ENCODE peak calls at places on chromosomes 7 and 10, in seven cellular contexts. X is heart left ventricle, Y is IMR-90, Q is GM12878, E is testis, Z is BE2C, K is H9. R is an unnamed sample.
A peak's percentile ranks its signal among the peaks of the same experiment; 100 is the strongest.

GRCh38 chr7:937851-938484 is 16.5 kb downstream of the ADAP1 start:
- DNase-seq in E (no peak), Q (no peak), Z (peak; percentile 4), X (no peak), Y (no peak), K (no peak), R (no peak)

GRCh38 chr10:117723343-117723742 is 180.8 kb downstream of the EMX2 start:
- DNase-seq in X (no peak), Y (no peak), K (no peak), Q (no peak), E (no peak), Z (no peak), R (no peak)

GRCh38 chr7:26696978-26697377 is 167.4 kb downstream of the SKAP2 start:
- DNase-seq in Y (no peak), X (no peak), K (no peak), E (no peak), Z (no peak), Q (no peak), R (no peak)

GRCh38 chr7:76372984-76373833 is 14.4 kb upstream of the YWHAG start:
- DNase-seq in E (peak; percentile 71), Z (no peak), X (peak; percentile 25), Y (peak; percentile 83), Q (no peak), K (no peak), R (no peak)

GRCh38 chr10:113169853-113170455 is 219.9 kb downstream of the TCF7L2 start:
- DNase-seq in X (no peak), K (no peak), Q (peak; percentile 62), Z (peak; percentile 36), Y (no peak), E (no peak), R (no peak)

GRCh38 chr10:72126184-72126871 is 38.0 kb upstream of the SPOCK2 start:
- DNase-seq in Q (no peak), X (no peak), Z (no peak), K (no peak), E (no peak), Y (peak; percentile 75), R (no peak)

GRCh38 chr10:69650589-69651261 is 20.7 kb downstream of the FAM241B start:
- DNase-seq in Q (no peak), Z (no peak), Y (no peak), X (no peak), E (no peak), K (no peak), R (no peak)

GRCh38 chr10:114876602-114877300 is 55.2 kb downstream of the FHIP2A start:
- DNase-seq in Q (peak; percentile 8), E (peak; percentile 83), X (peak; percentile 76), Y (peak; percentile 58), K (peak; percentile 85), Z (peak; percentile 84), R (no peak)

GRCh38 chr7:91941450-91941849 is 788 bp downstream of the AKAP9 start:
- DNase-seq in Y (peak; percentile 18), E (peak; percentile 62), Q (no peak), K (peak; percentile 31), Z (peak; percentile 27), X (no peak), R (no peak)

GRCh38 chr7:96084880-96085551 is 236.9 kb downstream of the SLC25A13 start:
- DNase-seq in K (no peak), Y (peak; percentile 68), Z (no peak), E (no peak), X (no peak), Q (no peak), R (no peak)

GRCh38 chr10:131219955-131220489 is 91.5 kb downstream of the TCERG1L start:
- DNase-seq in Q (no peak), E (no peak), X (peak; percentile 46), K (no peak), Y (no peak), Z (no peak), R (no peak)

GRCh38 chr7:149736478-149737360 is 36.7 kb downstream of the ZNF467 start:
- DNase-seq in Y (no peak), Z (no peak), X (no peak), K (no peak), Q (no peak), E (no peak), R (no peak)

GRCh38 chr7:50728184-50728583 is 54.5 kb downstream of the GRB10 start:
- DNase-seq in X (no peak), Q (no peak), E (no peak), Z (no peak), K (no peak), Y (peak; percentile 63), R (no peak)

GRCh38 chr7:106068538-106068961 is 43.6 kb downstream of the SYPL1 start:
- DNase-seq in E (no peak), X (no peak), K (no peak), Y (no peak), Q (no peak), Z (no peak), R (peak; percentile 89)

GRCh38 chr7:85172530-85172941 is 14.3 kb downstream of the SEMA3D start:
- DNase-seq in Z (no peak), X (no peak), E (no peak), K (no peak), Q (no peak), Y (peak; percentile 90), R (no peak)

GRCh38 chr7:92448185-92448747 is 984 bp downstream of the GATAD1 start:
- DNase-seq in K (no peak), X (no peak), Y (peak; percentile 46), Z (peak; percentile 31), E (peak; percentile 81), Q (peak; percentile 48), R (no peak)

GRCh38 chr10:123236122-123236521 is 81.9 kb downstream of the BUB3 start:
- DNase-seq in Z (peak; percentile 69), Q (no peak), K (no peak), X (no peak), E (no peak), Y (no peak), R (no peak)

DNA sequence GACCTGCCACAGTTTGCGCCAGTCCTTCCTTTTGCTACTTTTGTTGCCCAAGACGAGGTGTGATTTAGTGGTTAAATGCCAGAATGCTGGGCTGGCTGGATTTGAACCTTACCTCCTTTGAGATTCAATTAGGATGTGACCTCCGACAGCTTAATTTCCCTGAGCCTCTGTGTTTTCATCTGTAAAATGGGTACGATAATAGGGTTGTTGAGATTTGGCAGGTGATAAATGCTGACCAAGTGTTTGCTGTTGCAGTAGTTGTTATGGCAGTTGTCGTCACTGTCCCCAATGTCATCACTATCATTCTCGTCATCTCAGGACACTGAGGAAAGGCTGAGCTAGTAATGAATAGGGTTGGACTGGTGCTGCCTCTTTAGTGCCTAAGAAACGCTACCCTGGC is 61.1 kb downstream of the GRK5 start:
- DNase-seq in E (no peak), Q (no peak), K (no peak), X (no peak), Z (no peak), Y (no peak), R (no peak)
- H3K4me1 ChIP-seq in E (peaks cover 4% of the 10 kb centered on the region), Q (peaks cover 36% of the 10 kb centered on the region), K (peaks cover 1% of the 10 kb centered on the region), X (peaks cover 79% of the 10 kb centered on the region), Z (no peaks in the 10 kb centered on the region), Y (peaks cover 45% of the 10 kb centered on the region), R (peaks cover 77% of the 10 kb centered on the region)

GRCh38 chr7:116709336-116709735 is 37.3 kb downstream of the MET start:
- DNase-seq in E (no peak), X (no peak), K (no peak), Z (no peak), Y (no peak), Q (no peak), R (no peak)

GRCh38 chr7:116708861-116709260 is 36.9 kb downstream of the MET start:
- DNase-seq in Y (no peak), E (no peak), X (no peak), Q (no peak), K (no peak), Z (no peak), R (no peak)

GRCh38 chr7:116707289-116707688 is 35.3 kb downstream of the MET start:
- DNase-seq in Y (no peak), Z (no peak), K (no peak), E (no peak), Q (no peak), X (no peak), R (no peak)

GRCh38 chr7:116706668-116707126 is 34.7 kb downstream of the MET start:
- DNase-seq in Q (no peak), X (no peak), Z (no peak), Y (no peak), E (no peak), K (no peak), R (no peak)

DNA sequence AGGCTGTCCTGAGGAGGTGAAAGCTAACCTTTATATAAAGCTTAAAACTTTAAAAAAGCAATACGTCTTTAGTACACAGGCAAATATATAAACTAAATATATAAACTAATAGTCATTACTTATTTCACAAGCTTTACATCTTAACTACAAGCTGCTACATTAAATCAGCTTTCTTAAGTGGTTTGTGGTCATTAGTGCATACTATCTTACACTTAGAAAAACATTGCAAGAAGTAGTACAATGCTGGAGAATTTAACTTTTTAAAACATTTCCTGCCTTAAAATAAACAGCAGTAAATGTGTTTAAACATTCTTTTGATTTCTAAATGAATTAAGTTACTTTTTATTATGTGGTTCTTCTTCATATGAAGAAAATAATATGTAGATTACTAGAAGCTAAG is 36.3 kb downstream of the MET start:
- DNase-seq in Z (no peak), K (no peak), Y (no peak), Q (no peak), E (no peak), X (no peak), R (no peak)
- H3K4me1 ChIP-seq in Z (no peaks in the 10 kb centered on the region), K (peaks cover 2% of the 10 kb centered on the region), Y (peaks cover 4% of the 10 kb centered on the region), Q (no peaks in the 10 kb centered on the region), E (no peaks in the 10 kb centered on the region), X (no peaks in the 10 kb centered on the region), R (no peaks in the 10 kb centered on the region)

DNA sequence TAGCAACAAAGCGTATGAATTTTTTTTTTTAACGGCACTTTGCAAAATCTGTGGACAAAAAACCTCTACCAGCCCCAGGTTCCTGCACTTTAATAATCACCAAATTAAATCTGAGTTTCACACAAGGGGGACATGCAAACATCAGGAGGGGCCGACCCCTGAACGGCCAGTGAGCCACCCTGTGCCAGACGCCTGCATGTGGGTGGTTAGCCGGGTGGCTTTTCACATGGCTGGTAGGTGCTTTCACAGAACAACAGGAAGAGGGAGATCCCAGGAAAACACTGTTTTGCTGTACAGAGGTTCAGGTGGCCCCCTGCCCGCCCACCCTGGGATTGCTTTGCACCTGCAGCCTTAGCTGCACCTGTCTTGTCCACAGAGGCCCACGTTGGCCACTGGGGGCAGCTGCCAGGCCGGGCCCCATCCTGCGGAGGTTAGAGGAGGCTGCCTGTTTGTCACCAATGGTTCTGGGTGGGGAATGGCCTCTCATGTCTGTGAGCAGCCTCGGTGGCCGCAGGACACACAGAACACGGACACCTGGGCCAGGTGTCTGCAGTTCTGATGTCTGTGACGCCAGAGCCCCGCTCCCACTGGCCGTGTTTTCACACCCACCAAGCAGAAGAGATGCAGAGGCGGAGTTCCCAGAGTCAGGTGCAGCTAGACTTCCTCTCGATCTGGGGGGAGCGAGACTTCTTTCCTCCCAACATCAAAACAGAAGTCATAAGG is 107.7 kb downstream of the FAM53B start:
- DNase-seq in K (no peak), Q (no peak), X (no peak), Z (no peak), Y (no peak), E (no peak), R (no peak)
- H3K4me1 ChIP-seq in K (no peaks in the 10 kb centered on the region), Q (peaks cover 16% of the 10 kb centered on the region), X (peaks cover 74% of the 10 kb centered on the region), Z (peaks cover 9% of the 10 kb centered on the region), Y (peaks cover 7% of the 10 kb centered on the region), E (peaks cover 45% of the 10 kb centered on the region), R (peaks cover 62% of the 10 kb centered on the region)

DNA sequence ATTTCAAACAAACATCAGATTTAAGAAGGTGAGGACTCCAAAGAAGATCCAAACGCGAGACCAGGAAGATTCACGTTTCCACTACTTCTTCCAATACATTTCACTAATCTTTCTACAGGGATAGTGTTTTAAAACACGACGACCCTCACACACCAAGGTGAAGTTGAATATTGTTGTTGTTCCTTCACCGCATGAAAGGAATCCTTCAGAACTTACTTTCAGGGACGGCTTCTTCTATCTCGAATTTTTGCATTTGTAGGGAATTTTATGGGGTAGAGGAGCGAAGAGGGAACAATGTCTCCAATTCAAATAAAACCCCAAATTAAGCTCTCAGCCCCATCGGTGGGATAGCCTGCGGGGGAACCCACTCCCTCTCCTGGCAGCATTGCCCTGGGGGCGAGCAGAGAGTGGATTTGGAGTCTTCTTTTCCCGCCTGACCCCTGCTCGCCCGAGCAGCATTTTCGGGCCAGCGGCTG is 1.5 kb upstream of the GATA3 start:
- DNase-seq in Z (no peak), E (no peak), Q (no peak), K (no peak), X (no peak), Y (no peak), R (no peak)
- H3K4me1 ChIP-seq in Z (peaks cover 4% of the 10 kb centered on the region), E (peaks cover 25% of the 10 kb centered on the region), Q (peaks cover 13% of the 10 kb centered on the region), K (peaks cover 6% of the 10 kb centered on the region), X (peaks cover 71% of the 10 kb centered on the region), Y (no peaks in the 10 kb centered on the region), R (peaks cover 78% of the 10 kb centered on the region)